ENCODE peak calls at places on chromosomes 16 and 17, in four cellular contexts. One of them, this sample, is unnamed.

GRCh38 chr16:22253272-22253671 is 43.9 kb upstream of the POLR3E start:
- DNase-seq in NCI-H1092 treated with DMSO at 0.1 percent for 48 hours: no peak
- DNase-seq in memory B cell: no peak
- DNase-seq in omental fat pad: no peak
- DNase-seq in this sample: no peak

GRCh38 chr17:80082403-80083135 is 18.8 kb upstream of the GAA start:
- DNase-seq in NCI-H1092 treated with DMSO at 0.1 percent for 48 hours: peak; percentile 70
- DNase-seq in memory B cell: peak; percentile 54
- DNase-seq in omental fat pad: no peak
- DNase-seq in this sample: peak; percentile 73

GRCh38 chr17:30366536-30366935 is 12.2 kb upstream of the CPD start:
- DNase-seq in NCI-H1092 treated with DMSO at 0.1 percent for 48 hours: no peak
- DNase-seq in memory B cell: no peak
- DNase-seq in omental fat pad: no peak
- DNase-seq in this sample: no peak

GRCh38 chr16:81707411-81708321 is 71.4 kb upstream of the PLCG2 start:
- DNase-seq in NCI-H1092 treated with DMSO at 0.1 percent for 48 hours: no peak
- DNase-seq in memory B cell: no peak
- DNase-seq in omental fat pad: no peak
- DNase-seq in this sample: no peak

GRCh38 chr17:47882247-47882646 is 13.8 kb upstream of the SP2 start:
- DNase-seq in NCI-H1092 treated with DMSO at 0.1 percent for 48 hours: no peak
- DNase-seq in memory B cell: no peak
- DNase-seq in omental fat pad: no peak
- DNase-seq in this sample: no peak

GRCh38 chr17:75352079-75352569 is 53.4 kb downstream of the GRB2 start:
- DNase-seq in NCI-H1092 treated with DMSO at 0.1 percent for 48 hours: no peak
- DNase-seq in memory B cell: no peak
- DNase-seq in omental fat pad: no peak
- DNase-seq in this sample: no peak

GRCh38 chr16:88655733-88656281 is 5.0 kb upstream of the CYBA start:
- DNase-seq in NCI-H1092 treated with DMSO at 0.1 percent for 48 hours: no peak
- DNase-seq in memory B cell: no peak
- DNase-seq in omental fat pad: no peak
- DNase-seq in this sample: no peak

GRCh38 chr17:53390575-53390974 is 432.2 kb upstream of the KIF2B start:
- DNase-seq in NCI-H1092 treated with DMSO at 0.1 percent for 48 hours: no peak
- DNase-seq in memory B cell: no peak
- DNase-seq in omental fat pad: no peak
- DNase-seq in this sample: no peak

GRCh38 chr16:11618107-11618717 is 31.5 kb upstream of the LITAF start:
- DNase-seq in NCI-H1092 treated with DMSO at 0.1 percent for 48 hours: no peak
- DNase-seq in memory B cell: no peak
- DNase-seq in omental fat pad: no peak
- DNase-seq in this sample: no peak

GRCh38 chr17:48181653-48182052 is 74.1 kb downstream of the SNX11 start:
- DNase-seq in NCI-H1092 treated with DMSO at 0.1 percent for 48 hours: peak; percentile 66
- DNase-seq in memory B cell: no peak
- DNase-seq in omental fat pad: no peak
- DNase-seq in this sample: no peak

GRCh38 chr16:66895999-66896398 is 15.7 kb downstream of the PDP2 start:
- DNase-seq in NCI-H1092 treated with DMSO at 0.1 percent for 48 hours: no peak
- DNase-seq in memory B cell: no peak
- DNase-seq in omental fat pad: no peak
- DNase-seq in this sample: no peak

GRCh38 chr17:63458478-63458877 is 12.4 kb upstream of the CYB561 start:
- DNase-seq in NCI-H1092 treated with DMSO at 0.1 percent for 48 hours: no peak
- DNase-seq in memory B cell: no peak
- DNase-seq in omental fat pad: no peak
- DNase-seq in this sample: no peak

GRCh38 chr17:79761894-79762570 is 15.9 kb upstream of the CBX2 start:
- DNase-seq in NCI-H1092 treated with DMSO at 0.1 percent for 48 hours: no peak
- DNase-seq in memory B cell: no peak
- DNase-seq in omental fat pad: no peak
- DNase-seq in this sample: no peak

This sample was measured in RPMI8226.